ENCODE peak calls at places on chromosomes 16 and 17, in four cellular contexts. H is GM12891, U is K562, P is HL-60. Q is an unnamed sample.

GRCh38 chr16:69482410-69482951 is 58.1 kb downstream of the CYB5B start:
- DNase-seq in P (no peak), H (no peak), U (no peak), Q (no peak)

GRCh38 chr16:81547194-81547918 is 102.7 kb downstream of the CMIP start:
- DNase-seq in P (peak), H (no peak), U (no peak), Q (no peak)

GRCh38 chr16:12344577-12345343 is 368.2 kb downstream of the SNX29 start:
- DNase-seq in H (no peak), P (peak), U (no peak), Q (no peak)

GRCh38 chr16:12300490-12300889 is 324.0 kb downstream of the SNX29 start:
- DNase-seq in P (no peak), U (no peak), H (no peak), Q (no peak)

GRCh38 chr16:23962001-23962400 is 126.2 kb downstream of the PRKCB start:
- DNase-seq in H (no peak), P (no peak), U (no peak), Q (no peak)

GRCh38 chr16:87784812-87785211 is 19.0 kb upstream of the KLHDC4 start:
- DNase-seq in H (no peak), P (no peak), U (no peak), Q (no peak)

GRCh38 chr17:80244871-80245509 is 15.7 kb upstream of the RNF213 start:
- DNase-seq in U (no peak), H (no peak), P (no peak), Q (no peak)

GRCh38 chr17:18002171-18002570 is 29.5 kb downstream of the DRC3 start:
- DNase-seq in U (no peak), P (no peak), H (no peak), Q (no peak)

GRCh38 chr16:53911506-53911905 is 207.6 kb downstream of the FTO start:
- DNase-seq in U (no peak), H (no peak), P (no peak), Q (no peak)

GRCh38 chr17:82935944-82936767 is 96.3 kb upstream of the ZNF750 start:
- DNase-seq in P (no peak), U (no peak), H (no peak), Q (no peak)

GRCh38 chr16:59121411-59121810 is 387.3 kb upstream of the GOT2 start:
- DNase-seq in H (no peak), U (no peak), P (no peak), Q (no peak)

GRCh38 chr16:68086336-68086821 is 1.2 kb downstream of the NFATC3 start:
- DNase-seq in H (no peak), P (no peak), U (peak), Q (no peak)

GRCh38 chr17:47705536-47706481 is 11.8 kb downstream of the TBKBP1 start:
- DNase-seq in U (no peak), H (no peak), P (no peak), Q (no peak)

GRCh38 chr16:85300451-85300968 is 188.2 kb upstream of the CIBAR2 start:
- DNase-seq in U (no peak), P (no peak), H (no peak), Q (no peak)

GRCh38 chr16:19528666-19529065 is 4.9 kb downstream of the CCP110 start:
- DNase-seq in U (no peak), P (no peak), H (no peak), Q (no peak)

GRCh38 chr16:74290356-74290755 is 6.3 kb upstream of the PSMD7 start:
- DNase-seq in H (no peak), P (no peak), U (no peak), Q (no peak)

GRCh38 chr16:30472328-30472942 is at the start of gene ITGAL:
- DNase-seq in P (peak), U (no peak), H (peak), Q (peak)

GRCh38 chr17:31686495-31686894 is 172.5 kb downstream of the COPRS start:
- DNase-seq in P (no peak), U (no peak), H (no peak), Q (no peak)

GRCh38 chr17:5220074-5220473 is 14.6 kb downstream of the SCIMP start:
- DNase-seq in U (no peak), H (no peak), P (no peak), Q (no peak)

GRCh38 chr16:27677300-27677699 is 127.4 kb downstream of the KATNIP start:
- DNase-seq in H (no peak), P (no peak), U (no peak), Q (no peak)

GRCh38 chr16:65767125-65767524 is 599.4 kb upstream of the CDH5 start:
- DNase-seq in P (no peak), H (no peak), U (peak), Q (no peak)

GRCh38 chr16:20911361-20911760 is 10.8 kb downstream of the LYRM1 start:
- DNase-seq in P (no peak), H (no peak), U (no peak), Q (no peak)

GRCh38 chr16:2858245-2859025 is 465 bp upstream of the PRSS22 start:
- DNase-seq in U (peak), P (no peak), H (no peak), Q (no peak)

GRCh38 chr17:78828470-78829185 is 12.0 kb downstream of the USP36 start:
- DNase-seq in H (no peak), U (no peak), P (no peak), Q (no peak)

GRCh38 chr16:12611006-12611477 is 192.6 kb downstream of the CPPED1 start:
- DNase-seq in U (no peak), P (no peak), H (no peak), Q (no peak)

GRCh38 chr17:31394544-31394943 is 3.1 kb downstream of the RAB11FIP4 start:
- DNase-seq in P (peak), U (peak), H (peak), Q (no peak)

GRCh38 chr16:81554993-81555392 is 110.4 kb downstream of the CMIP start:
- DNase-seq in P (no peak), U (no peak), H (no peak), Q (no peak)

GRCh38 chr16:12403746-12404658 is 399.7 kb downstream of the CPPED1 start:
- DNase-seq in P (no peak), U (no peak), H (no peak), Q (no peak)

GRCh38 chr16:48676836-48677235 is 66.9 kb upstream of the N4BP1 start:
- DNase-seq in U (no peak), H (no peak), P (no peak), Q (no peak)

GRCh38 chr17:2068589-2069051 is 13.7 kb downstream of the HIC1 start:
- DNase-seq in P (no peak), H (no peak), U (no peak), Q (no peak)

GRCh38 chr16:67857547-67858233 is 10.2 kb upstream of the CENPT start:
- DNase-seq in U (peak), H (no peak), P (no peak), Q (no peak)

GRCh38 chr16:3717235-3718018 is at the start of gene TRAP1:
- DNase-seq in U (peak), P (peak), H (peak), Q (peak)

GRCh38 chr16:58417600-58417999 is 25.3 kb downstream of the GINS3 start:
- DNase-seq in H (no peak), U (no peak), P (no peak), Q (no peak)

GRCh38 chr17:55897301-55897700 is 146.4 kb downstream of the PCTP start:
- DNase-seq in H (no peak), U (no peak), P (no peak), Q (no peak)

GRCh38 chr17:21094298-21094704 is 32.5 kb upstream of the DHRS7B start:
- DNase-seq in H (no peak), U (no peak), P (no peak), Q (no peak)

GRCh38 chr16:19884611-19885455 is at the start of gene GPRC5B:
- DNase-seq in U (peak), H (peak), P (peak), Q (no peak)

GRCh38 chr16:85173077-85173980 is 61.1 kb upstream of the CIBAR2 start:
- DNase-seq in U (peak), P (no peak), H (no peak), Q (no peak)

DNA sequence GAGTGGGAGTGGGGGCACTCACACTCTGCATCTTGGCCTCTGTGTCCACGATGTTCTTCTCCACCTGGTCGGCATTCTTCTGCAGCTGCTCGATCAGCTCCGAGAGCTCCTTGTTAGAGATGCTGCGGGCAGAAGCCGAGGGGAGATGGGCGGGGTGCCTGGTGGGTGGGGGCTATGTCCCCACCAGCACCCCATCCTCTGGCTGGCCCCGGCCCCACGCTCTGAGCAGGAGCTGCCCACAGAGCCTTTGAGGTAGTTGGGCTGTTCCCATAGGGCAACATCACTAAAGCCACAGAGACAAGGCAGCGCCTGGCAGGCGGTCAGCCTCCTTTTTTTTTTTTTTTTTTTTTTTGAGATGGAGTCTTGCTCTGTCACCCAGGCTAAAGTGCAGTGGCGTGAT is 26.1 kb downstream of the PPL start:
- DNase-seq in U (no peak), H (no peak), P (no peak), Q (no peak)
- TF ChIP-seq SPI1 in U (no peak), H (no peak), P (no peak), Q (no peak)

GRCh38 chr17:34254146-34254545 is 939 bp upstream of the CCL2 start:
- DNase-seq in H (no peak), P (no peak), U (no peak), Q (no peak)
- TF ChIP-seq SPI1 in H (no peak), P (no peak), U (no peak), Q (no peak)

DNA sequence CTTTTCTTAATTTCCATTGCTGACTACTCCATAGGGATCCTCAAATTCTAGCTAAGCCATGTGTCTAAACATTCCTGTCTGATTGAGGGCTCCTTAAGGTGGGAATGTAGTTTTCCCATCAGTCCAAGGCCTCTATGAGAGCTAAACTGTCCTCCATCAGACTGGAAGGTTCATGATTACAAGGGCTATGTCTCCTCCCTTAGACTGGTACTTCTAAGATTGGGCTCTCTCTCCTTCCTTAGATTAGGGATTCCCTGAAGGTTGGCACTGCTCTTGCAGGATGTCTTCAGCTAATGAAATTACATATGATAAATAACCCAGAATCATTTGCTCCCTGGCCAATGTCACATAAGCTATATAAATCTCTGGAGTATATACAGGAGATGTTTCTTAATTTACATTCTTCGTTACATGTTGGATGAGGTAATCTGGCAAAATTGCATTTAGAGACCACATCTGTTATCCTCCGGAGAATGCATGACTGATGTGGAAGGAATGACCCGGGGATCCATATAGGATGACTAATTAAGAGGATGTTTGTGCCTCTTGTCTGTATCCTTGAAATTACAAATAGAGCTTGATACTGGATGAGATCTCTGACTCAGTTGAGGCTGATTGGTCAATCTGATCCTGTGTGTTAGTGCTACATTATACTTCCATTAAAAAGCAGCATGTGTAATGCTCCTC is 14.2 kb downstream of the B4GALNT2 start:
- DNase-seq in H (no peak), P (no peak), U (no peak), Q (no peak)
- TF ChIP-seq SPI1 in H (no peak), P (no peak), U (no peak), Q (no peak)

GRCh38 chr16:17510532-17510931 is 39.8 kb upstream of the XYLT1 start:
- DNase-seq in H (no peak), P (no peak), U (no peak), Q (no peak)

GRCh38 chr16:17509194-17509593 is 38.4 kb upstream of the XYLT1 start:
- DNase-seq in P (no peak), H (no peak), U (no peak), Q (no peak)

GRCh38 chr16:17508303-17508702 is 37.5 kb upstream of the XYLT1 start:
- DNase-seq in H (no peak), P (no peak), U (no peak), Q (no peak)

GRCh38 chr16:17512636-17513220 is 42.0 kb upstream of the XYLT1 start:
- DNase-seq in U (no peak), H (no peak), P (no peak), Q (no peak)

GRCh38 chr16:17511340-17511739 is 40.6 kb upstream of the XYLT1 start:
- DNase-seq in H (no peak), U (no peak), P (no peak), Q (no peak)
- TF ChIP-seq SPI1 in H (no peak), U (no peak), P (no peak), Q (no peak)

GRCh38 chr16:14003119-14003570 is 68.0 kb upstream of the MRTFB start:
- DNase-seq in H (no peak), P (peak), U (peak), Q (no peak)
- TF ChIP-seq SPI1 in H (peak), P (peak), U (no peak), Q (peak)

DNA sequence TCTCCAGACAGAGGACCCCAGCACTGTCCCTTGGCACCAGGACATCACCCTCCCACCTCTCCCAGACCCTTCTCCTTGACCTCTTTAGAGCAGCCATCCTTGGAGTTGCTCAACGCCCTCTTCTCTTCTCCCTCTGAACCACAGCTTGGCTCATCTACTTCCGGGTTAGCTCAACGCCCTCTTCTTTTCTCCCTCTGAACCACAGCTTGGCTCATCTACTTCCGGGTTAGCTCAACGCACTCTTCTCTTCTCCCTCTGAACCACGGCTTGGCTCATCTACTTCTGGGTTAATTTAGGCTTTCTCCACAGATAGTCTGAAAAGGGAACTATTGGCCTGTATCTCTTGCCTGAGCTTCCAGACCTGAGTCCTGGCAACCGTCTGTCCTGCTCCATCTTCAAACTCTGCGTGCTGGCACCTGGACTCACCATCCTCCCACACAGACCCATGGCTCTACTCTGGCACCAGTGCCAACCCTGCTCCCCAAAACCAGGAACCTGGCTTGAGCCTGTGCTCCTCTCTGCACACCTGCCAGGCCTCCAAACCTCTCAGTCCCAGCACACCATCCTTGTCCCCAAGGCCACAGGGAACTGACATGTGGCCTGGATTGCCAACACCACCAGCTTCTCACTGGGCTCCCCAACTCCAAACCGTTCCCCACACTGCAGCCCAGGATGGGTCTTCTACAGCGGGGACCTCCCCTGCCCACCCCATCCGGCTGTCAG is 25.3 kb upstream of the FAAP100 start:
- DNase-seq in H (no peak), P (peak), U (no peak), Q (no peak)
- TF ChIP-seq SPI1 in H (no peak), P (no peak), U (no peak), Q (no peak)

DNA sequence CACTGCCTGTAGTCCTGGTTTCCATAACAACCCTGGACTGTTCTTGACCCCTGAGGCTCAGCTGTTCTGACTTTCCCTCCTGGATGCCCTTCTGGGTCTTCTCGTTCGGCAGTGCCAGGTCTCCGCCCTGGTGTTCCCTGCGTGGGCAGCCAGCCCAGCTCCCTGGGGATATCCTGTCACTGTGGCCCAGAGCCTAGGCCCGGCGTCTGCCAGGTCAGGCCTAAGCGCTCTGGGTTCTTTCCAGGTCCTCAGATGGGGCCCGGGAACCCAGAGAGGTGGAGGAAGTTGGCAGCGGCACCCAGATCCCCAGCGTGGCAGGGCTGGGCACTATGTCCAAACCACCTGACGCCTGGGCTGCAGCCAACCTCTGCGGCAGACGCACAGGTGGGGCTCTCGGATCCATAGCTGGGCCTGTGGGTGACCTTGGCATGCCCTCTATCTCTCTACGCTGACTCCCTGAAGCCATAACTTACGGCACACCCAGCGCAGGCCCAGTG is 12.5 kb upstream of the ATP2A3 start:
- DNase-seq in P (no peak), H (no peak), U (no peak), Q (no peak)
- TF ChIP-seq SPI1 in P (no peak), H (no peak), U (no peak), Q (no peak)

DNA sequence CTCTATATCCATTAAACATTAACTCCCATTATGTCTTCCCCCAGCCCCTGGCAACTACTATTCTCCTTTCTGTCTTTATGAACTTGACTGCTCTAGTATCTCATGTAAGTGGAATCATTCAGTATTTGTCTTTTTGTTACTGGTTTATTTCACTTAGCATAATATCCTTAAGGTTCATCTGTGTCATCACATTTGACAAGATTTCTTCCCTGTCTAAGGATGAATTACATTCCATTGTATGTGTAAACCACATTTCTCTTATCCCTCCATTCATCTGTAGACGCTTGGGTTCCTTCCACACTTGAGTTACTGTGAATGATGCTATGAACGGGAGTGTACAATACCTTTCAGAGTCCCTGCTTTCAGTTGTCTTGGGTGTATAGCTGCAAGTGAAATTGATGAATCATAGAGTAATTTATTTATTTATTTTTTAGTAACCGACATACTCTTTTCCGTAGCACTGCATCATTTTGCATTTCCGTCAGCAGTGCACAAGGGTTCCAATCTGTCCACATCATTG is 399.7 kb upstream of the RBFOX1 start:
- DNase-seq in P (no peak), U (no peak), H (no peak), Q (no peak)
- TF ChIP-seq SPI1 in P (no peak), U (no peak), H (no peak), Q (no peak)

DNA sequence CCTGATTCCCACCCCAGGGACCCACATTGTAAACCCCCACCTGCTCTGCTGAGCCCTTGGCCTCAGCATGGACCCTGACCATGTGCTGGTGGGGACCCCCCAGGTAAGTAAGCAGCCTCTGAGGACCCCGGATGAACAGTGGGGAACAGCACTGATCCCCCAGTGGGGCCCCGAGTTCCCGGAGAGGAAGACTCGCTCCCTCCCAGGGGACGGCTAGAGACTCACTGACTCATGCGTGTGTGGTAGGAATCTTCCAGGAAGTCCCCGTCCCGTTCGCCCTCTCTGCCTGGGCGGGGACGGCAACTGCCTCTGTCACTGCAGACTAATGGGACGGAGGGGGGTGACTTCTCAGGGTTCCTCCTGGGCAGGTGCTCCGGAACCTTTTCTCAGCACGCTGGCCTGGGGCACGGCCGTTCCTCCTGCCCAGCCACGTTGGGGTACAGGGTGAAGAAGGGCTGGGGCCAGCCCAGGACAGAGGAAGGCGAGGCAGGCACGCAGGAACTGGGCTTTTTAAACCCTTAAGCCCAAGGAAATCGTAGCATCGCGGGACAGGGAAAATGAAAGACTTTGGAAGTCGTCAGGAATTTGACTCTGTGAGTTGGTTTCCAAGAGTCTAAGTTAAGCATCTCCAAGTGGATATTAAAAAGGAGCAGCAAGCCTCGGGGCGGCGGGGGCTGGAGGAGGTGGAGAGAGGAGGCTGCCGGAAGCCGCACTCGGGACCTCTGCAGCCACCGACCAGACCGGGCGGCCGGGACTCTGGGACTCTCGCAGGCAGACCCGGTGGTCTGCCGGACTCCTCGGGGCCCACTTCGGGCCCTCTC is 178.7 kb downstream of the SEC14L1 start:
- DNase-seq in H (no peak), U (peak), P (peak), Q (no peak)
- TF ChIP-seq SPI1 in H (no peak), U (peak), P (peak), Q (no peak)

Q was measured in GM12878.